ENCODE peak calls at places on chromosomes 11 and 22, in six cellular contexts. V is dorsolateral prefrontal cortex, Y is epithelial cell of proximal tubule, Z is upper lobe of left lung, F is adrenal gland, G is right lobe of liver. N is an unnamed sample.
A peak's percentile ranks its signal among the peaks of the same experiment; 100 is the strongest.

GRCh38 chr11:110907629-110908028 is 195.4 kb upstream of the ARHGAP20 start:
- DNase-seq in V (no peak), Y (peak; percentile 96), Z (peak; percentile 56), F (peak; percentile 53), G (no peak), N (no peak)

GRCh38 chr22:43946391-43946680 is 8.9 kb upstream of the SAMM50 start:
- DNase-seq in V (no peak), Y (no peak), Z (no peak), F (no peak), G (no peak), N (no peak)

GRCh38 chr22:50301581-50301991 is 5.9 kb downstream of the PLXNB2 start:
- DNase-seq in V (no peak), Y (no peak), Z (no peak), F (no peak), G (no peak), N (no peak)

GRCh38 chr11:35800970-35801953 is 138.7 kb downstream of the TRIM44 start:
- DNase-seq in V (no peak), Y (no peak), Z (no peak), F (no peak), G (no peak), N (no peak)

GRCh38 chr22:31826443-31826842 is 72.6 kb downstream of the DEPDC5 start:
- DNase-seq in V (peak; percentile 55), Y (no peak), Z (no peak), F (no peak), G (no peak), N (no peak)

GRCh38 chr22:17921871-17922821 is 102.2 kb downstream of the MICAL3 start:
- DNase-seq in V (no peak), Y (no peak), Z (peak; percentile 45), F (no peak), G (peak; percentile 80), N (no peak)

GRCh38 chr22:39474351-39474991 is 17.7 kb downstream of the MGAT3 start:
- DNase-seq in V (no peak), Y (no peak), Z (no peak), F (no peak), G (no peak), N (no peak)

GRCh38 chr11:8224711-8225110 is 39.0 kb downstream of the LMO1 start:
- DNase-seq in V (no peak), Y (no peak), Z (no peak), F (no peak), G (no peak), N (no peak)

GRCh38 chr11:74138572-74138971 is 32.2 kb downstream of the C2CD3 start:
- DNase-seq in V (no peak), Y (peak; percentile 92), Z (no peak), F (peak; percentile 70), G (no peak), N (no peak)